ENCODE peak calls at places on chromosomes 16 and 17, in eight cellular contexts. One of them, this sample, is unnamed.

GRCh38 chr17:82055965-82056728 is 4.4 kb downstream of the GPS1 start:
- DNase-seq in breast epithelium: no peak
- DNase-seq in esophagus squamous epithelium: no peak
- DNase-seq in ovary: no peak
- DNase-seq in sigmoid colon: no peak
- DNase-seq in IMR-90: no peak
- DNase-seq in vagina: no peak
- DNase-seq in transverse colon: no peak
- DNase-seq in this sample: no peak

GRCh38 chr17:20304961-20305360 is 162.4 kb downstream of the LGALS9B start:
- DNase-seq in transverse colon: no peak
- DNase-seq in sigmoid colon: no peak
- DNase-seq in ovary: no peak
- DNase-seq in IMR-90: no peak
- DNase-seq in breast epithelium: no peak
- DNase-seq in esophagus squamous epithelium: no peak
- DNase-seq in vagina: peak; percentile 40
- DNase-seq in this sample: no peak

GRCh38 chr17:63699638-63700527 is at the start of gene LIMD2:
- DNase-seq in sigmoid colon: peak; percentile 76
- DNase-seq in esophagus squamous epithelium: no peak
- DNase-seq in ovary: peak; percentile 70
- DNase-seq in vagina: no peak
- DNase-seq in IMR-90: no peak
- DNase-seq in breast epithelium: no peak
- DNase-seq in transverse colon: peak; percentile 70
- DNase-seq in this sample: peak; percentile 38

GRCh38 chr16:21150375-21151001 is at the start of gene DNAH3:
- DNase-seq in ovary: no peak
- DNase-seq in breast epithelium: peak; percentile 76
- DNase-seq in IMR-90: no peak
- DNase-seq in sigmoid colon: no peak
- DNase-seq in vagina: no peak
- DNase-seq in transverse colon: peak; percentile 23
- DNase-seq in esophagus squamous epithelium: no peak
- DNase-seq in this sample: peak; percentile 85

GRCh38 chr17:55527520-55528118 is 16.4 kb upstream of the SMIM36 start:
- DNase-seq in IMR-90: peak; percentile 65
- DNase-seq in sigmoid colon: no peak
- DNase-seq in transverse colon: no peak
- DNase-seq in esophagus squamous epithelium: no peak
- DNase-seq in vagina: no peak
- DNase-seq in breast epithelium: no peak
- DNase-seq in ovary: peak; percentile 46
- DNase-seq in this sample: peak; percentile 17

GRCh38 chr17:53924530-53925455 is 102.1 kb downstream of the KIF2B start:
- DNase-seq in ovary: no peak
- DNase-seq in vagina: no peak
- DNase-seq in transverse colon: no peak
- DNase-seq in breast epithelium: no peak
- DNase-seq in sigmoid colon: no peak
- DNase-seq in IMR-90: no peak
- DNase-seq in esophagus squamous epithelium: no peak
- DNase-seq in this sample: no peak

GRCh38 chr16:9148376-9149015 is 57.1 kb downstream of the HAPSTR1 start:
- DNase-seq in IMR-90: no peak
- DNase-seq in esophagus squamous epithelium: no peak
- DNase-seq in ovary: no peak
- DNase-seq in sigmoid colon: no peak
- DNase-seq in vagina: no peak
- DNase-seq in breast epithelium: no peak
- DNase-seq in transverse colon: no peak
- DNase-seq in this sample: no peak

GRCh38 chr17:75643033-75644017 is 10.1 kb downstream of the SMIM5 start:
- DNase-seq in IMR-90: no peak
- DNase-seq in vagina: no peak
- DNase-seq in sigmoid colon: no peak
- DNase-seq in ovary: no peak
- DNase-seq in transverse colon: no peak
- DNase-seq in esophagus squamous epithelium: no peak
- DNase-seq in breast epithelium: peak; percentile 44
- DNase-seq in this sample: peak; percentile 71

GRCh38 chr17:33964344-33964979 is 290.6 kb upstream of the CCL2 start:
- DNase-seq in transverse colon: peak; percentile 25
- DNase-seq in ovary: no peak
- DNase-seq in breast epithelium: no peak
- DNase-seq in esophagus squamous epithelium: no peak
- DNase-seq in vagina: no peak
- DNase-seq in sigmoid colon: no peak
- DNase-seq in IMR-90: no peak
- DNase-seq in this sample: no peak

GRCh38 chr17:67448449-67448848 is 71.4 kb downstream of the PITPNC1 start:
- DNase-seq in esophagus squamous epithelium: no peak
- DNase-seq in ovary: no peak
- DNase-seq in transverse colon: no peak
- DNase-seq in vagina: no peak
- DNase-seq in sigmoid colon: no peak
- DNase-seq in breast epithelium: no peak
- DNase-seq in IMR-90: no peak
- DNase-seq in this sample: no peak

GRCh38 chr17:46063239-46063638 is 64.2 kb downstream of the STH start:
- DNase-seq in ovary: no peak
- DNase-seq in sigmoid colon: no peak
- DNase-seq in esophagus squamous epithelium: no peak
- DNase-seq in IMR-90: peak; percentile 82
- DNase-seq in vagina: no peak
- DNase-seq in transverse colon: no peak
- DNase-seq in breast epithelium: no peak
- DNase-seq in this sample: no peak

GRCh38 chr17:39640493-39641118 is 3.7 kb downstream of the STARD3 start:
- DNase-seq in vagina: no peak
- DNase-seq in ovary: no peak
- DNase-seq in esophagus squamous epithelium: no peak
- DNase-seq in transverse colon: no peak
- DNase-seq in IMR-90: no peak
- DNase-seq in breast epithelium: no peak
- DNase-seq in sigmoid colon: no peak
- DNase-seq in this sample: no peak

GRCh38 chr17:38916771-38917170 is 8.6 kb upstream of the LASP1NB start:
- DNase-seq in breast epithelium: no peak
- DNase-seq in ovary: no peak
- DNase-seq in transverse colon: no peak
- DNase-seq in esophagus squamous epithelium: no peak
- DNase-seq in vagina: no peak
- DNase-seq in sigmoid colon: peak; percentile 4
- DNase-seq in IMR-90: no peak
- DNase-seq in this sample: no peak

GRCh38 chr16:86357303-86357702 is 153.0 kb upstream of the FOXF1 start:
- DNase-seq in ovary: no peak
- DNase-seq in esophagus squamous epithelium: no peak
- DNase-seq in transverse colon: no peak
- DNase-seq in IMR-90: no peak
- DNase-seq in sigmoid colon: no peak
- DNase-seq in breast epithelium: no peak
- DNase-seq in vagina: no peak
- DNase-seq in this sample: no peak
- H3K27me3 ChIP-seq in ovary: no peaks in the 10 kb centered on the region
- H3K27me3 ChIP-seq in esophagus squamous epithelium: peaks cover 57% of the 10 kb centered on the region
- H3K27me3 ChIP-seq in transverse colon: no peaks in the 10 kb centered on the region
- H3K27me3 ChIP-seq in IMR-90: no peaks in the 10 kb centered on the region
- H3K27me3 ChIP-seq in sigmoid colon: no peaks in the 10 kb centered on the region
- H3K27me3 ChIP-seq in breast epithelium: no peaks in the 10 kb centered on the region
- H3K27me3 ChIP-seq in vagina: no peaks in the 10 kb centered on the region
- H3K27me3 ChIP-seq in this sample: no peaks in the 10 kb centered on the region

DNA sequence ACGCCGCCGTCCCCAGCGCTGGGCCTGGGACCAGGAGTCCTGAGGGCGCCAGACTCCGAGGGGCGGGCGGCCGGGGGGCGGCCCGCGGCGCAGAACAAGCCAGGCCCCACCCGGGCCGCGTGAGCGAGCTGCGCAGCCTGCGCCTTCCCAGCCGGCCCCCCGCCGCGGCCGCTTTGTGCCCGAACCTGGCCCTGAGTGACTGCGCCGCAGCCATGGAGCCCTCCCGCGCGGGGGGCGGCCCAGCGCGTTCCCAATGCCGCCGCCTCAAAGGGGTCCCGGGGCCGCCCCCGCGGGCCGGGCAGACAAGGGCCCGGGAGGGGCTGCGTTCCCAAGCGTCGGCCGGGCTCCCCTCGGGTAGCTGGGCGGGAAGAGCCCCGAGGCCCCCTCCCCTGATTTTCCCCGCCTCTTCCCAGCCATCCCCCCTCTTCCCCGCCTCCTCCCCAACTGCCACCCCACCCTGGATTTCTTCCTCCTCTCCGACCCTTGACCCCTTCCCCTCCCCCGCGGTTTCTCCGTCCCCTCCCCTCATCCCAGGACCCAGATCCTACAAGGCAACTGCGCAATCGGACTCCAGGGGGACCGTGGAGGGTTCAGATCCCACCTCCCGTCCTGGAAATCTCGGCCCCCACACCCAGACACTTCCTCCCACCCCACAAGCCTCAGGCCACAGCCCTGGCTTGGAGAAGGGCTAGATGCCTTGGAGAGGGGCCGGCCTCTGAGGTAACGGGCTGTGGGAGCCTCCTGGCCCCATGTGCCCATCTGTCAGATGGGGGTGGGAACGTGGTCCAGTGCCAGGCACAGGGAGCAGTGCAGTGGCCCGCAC is 17.1 kb downstream of the ZNF423 start:
- DNase-seq in vagina: no peak
- DNase-seq in esophagus squamous epithelium: no peak
- DNase-seq in transverse colon: no peak
- DNase-seq in IMR-90: no peak
- DNase-seq in breast epithelium: no peak
- DNase-seq in ovary: peak; percentile 65
- DNase-seq in sigmoid colon: no peak
- DNase-seq in this sample: no peak
- H3K27ac ChIP-seq in vagina: peak overlapping the region; percentile 95
- H3K27ac ChIP-seq in esophagus squamous epithelium: peak overlapping the region; percentile 95
- H3K27ac ChIP-seq in transverse colon: peak overlapping the region; percentile 59
- H3K27ac ChIP-seq in IMR-90: no peak overlapping the region
- H3K27ac ChIP-seq in breast epithelium: peak overlapping the region; percentile 89
- H3K27ac ChIP-seq in ovary: peak overlapping the region; percentile 17
- H3K27ac ChIP-seq in sigmoid colon: peak overlapping the region; percentile 45
- H3K27ac ChIP-seq in this sample: no peak overlapping the region

GRCh38 chr16:46688657-46689491 is at the start of gene VPS35:
- DNase-seq in IMR-90: peak; percentile 98
- DNase-seq in breast epithelium: peak; percentile 100
- DNase-seq in transverse colon: peak; percentile 100
- DNase-seq in vagina: peak; percentile 100
- DNase-seq in ovary: peak; percentile 100
- DNase-seq in esophagus squamous epithelium: peak; percentile 98
- DNase-seq in sigmoid colon: peak; percentile 100
- DNase-seq in this sample: peak; percentile 100

GRCh38 chr16:46690281-46691178 is 1.1 kb downstream of the ORC6 start:
- DNase-seq in transverse colon: peak; percentile 38
- DNase-seq in esophagus squamous epithelium: no peak
- DNase-seq in ovary: no peak
- DNase-seq in vagina: no peak
- DNase-seq in sigmoid colon: no peak
- DNase-seq in IMR-90: peak; percentile 40
- DNase-seq in breast epithelium: no peak
- DNase-seq in this sample: no peak

GRCh38 chr16:46691720-46692119 is 2.3 kb downstream of the ORC6 start:
- DNase-seq in esophagus squamous epithelium: no peak
- DNase-seq in sigmoid colon: no peak
- DNase-seq in vagina: no peak
- DNase-seq in breast epithelium: no peak
- DNase-seq in ovary: no peak
- DNase-seq in transverse colon: no peak
- DNase-seq in IMR-90: peak; percentile 24
- DNase-seq in this sample: no peak

GRCh38 chr16:46688101-46688656 is 799 bp downstream of the VPS35 start:
- DNase-seq in breast epithelium: no peak
- DNase-seq in transverse colon: peak; percentile 51
- DNase-seq in vagina: no peak
- DNase-seq in esophagus squamous epithelium: no peak
- DNase-seq in IMR-90: peak; percentile 20
- DNase-seq in sigmoid colon: no peak
- DNase-seq in ovary: no peak
- DNase-seq in this sample: no peak

GRCh38 chr16:46689492-46690280 is at the start of gene ORC6:
- DNase-seq in ovary: peak; percentile 98
- DNase-seq in sigmoid colon: peak; percentile 99
- DNase-seq in breast epithelium: peak; percentile 98
- DNase-seq in transverse colon: peak; percentile 98
- DNase-seq in vagina: no peak
- DNase-seq in esophagus squamous epithelium: peak; percentile 94
- DNase-seq in IMR-90: peak; percentile 95
- DNase-seq in this sample: peak; percentile 99
- TF ChIP-seq POLR2A in ovary: no peak
- TF ChIP-seq POLR2A in sigmoid colon: no peak
- TF ChIP-seq POLR2A in breast epithelium: no peak
- TF ChIP-seq POLR2A in transverse colon: no peak
- TF ChIP-seq POLR2A in vagina: no peak
- TF ChIP-seq POLR2A in esophagus squamous epithelium: peak; percentile 19
- TF ChIP-seq POLR2A in IMR-90: peak; percentile 74
- TF ChIP-seq POLR2A in this sample: no peak

GRCh38 chr17:72110231-72110952 is 10.4 kb upstream of the SOX9 start:
- DNase-seq in vagina: no peak
- DNase-seq in ovary: no peak
- DNase-seq in esophagus squamous epithelium: no peak
- DNase-seq in sigmoid colon: no peak
- DNase-seq in breast epithelium: no peak
- DNase-seq in IMR-90: no peak
- DNase-seq in transverse colon: no peak
- DNase-seq in this sample: no peak

GRCh38 chr17:72110953-72111339 is 9.9 kb upstream of the SOX9 start:
- DNase-seq in sigmoid colon: no peak
- DNase-seq in ovary: no peak
- DNase-seq in esophagus squamous epithelium: no peak
- DNase-seq in IMR-90: no peak
- DNase-seq in transverse colon: peak; percentile 35
- DNase-seq in vagina: no peak
- DNase-seq in breast epithelium: no peak
- DNase-seq in this sample: no peak

GRCh38 chr17:72113751-72114150 is 7.1 kb upstream of the SOX9 start:
- DNase-seq in ovary: no peak
- DNase-seq in sigmoid colon: no peak
- DNase-seq in vagina: no peak
- DNase-seq in IMR-90: no peak
- DNase-seq in transverse colon: no peak
- DNase-seq in esophagus squamous epithelium: no peak
- DNase-seq in breast epithelium: peak; percentile 64
- DNase-seq in this sample: no peak

GRCh38 chr17:72107100-72107499 is 13.7 kb upstream of the SOX9 start:
- DNase-seq in ovary: no peak
- DNase-seq in breast epithelium: no peak
- DNase-seq in sigmoid colon: no peak
- DNase-seq in transverse colon: no peak
- DNase-seq in vagina: no peak
- DNase-seq in IMR-90: no peak
- DNase-seq in esophagus squamous epithelium: no peak
- DNase-seq in this sample: no peak

DNA sequence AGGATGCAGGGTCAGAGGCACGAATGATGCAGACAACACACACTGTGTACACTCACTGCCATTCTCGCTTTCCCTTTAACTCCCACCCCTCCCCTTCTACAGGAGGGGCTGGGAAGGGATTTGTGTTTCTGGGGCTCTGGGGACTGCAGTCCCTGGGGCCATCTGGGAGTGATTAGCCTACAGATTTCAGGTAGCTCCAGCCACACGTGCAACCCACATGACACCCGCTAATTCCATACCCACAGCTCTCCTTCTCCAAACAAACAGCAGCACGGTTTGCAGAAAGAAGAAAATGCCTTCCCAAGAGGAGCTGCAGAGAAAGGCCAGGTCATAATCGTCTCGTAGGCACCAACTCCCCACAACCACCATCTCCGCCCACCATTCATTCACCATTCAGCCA is 9.4 kb upstream of the SOX9 start:
- DNase-seq in ovary: no peak
- DNase-seq in esophagus squamous epithelium: no peak
- DNase-seq in vagina: no peak
- DNase-seq in sigmoid colon: no peak
- DNase-seq in breast epithelium: no peak
- DNase-seq in IMR-90: no peak
- DNase-seq in transverse colon: no peak
- DNase-seq in this sample: no peak
- H3K27me3 ChIP-seq in ovary: no peaks in the 10 kb centered on the region
- H3K27me3 ChIP-seq in esophagus squamous epithelium: peaks cover 74% of the 10 kb centered on the region
- H3K27me3 ChIP-seq in vagina: no peaks in the 10 kb centered on the region
- H3K27me3 ChIP-seq in sigmoid colon: peaks cover 6% of the 10 kb centered on the region
- H3K27me3 ChIP-seq in breast epithelium: no peaks in the 10 kb centered on the region
- H3K27me3 ChIP-seq in IMR-90: peaks cover 2% of the 10 kb centered on the region
- H3K27me3 ChIP-seq in transverse colon: peaks cover 13% of the 10 kb centered on the region
- H3K27me3 ChIP-seq in this sample: no peaks in the 10 kb centered on the region